ENCODE peak calls at places on chromosome 4, in four cellular contexts. One of them, this sample, is unnamed.

GRCh38 chr4:134636332-134637055 is 434.9 kb upstream of the PABPC4L start:
- DNase-seq in brain microvascular endothelial cell: no peak
- DNase-seq in HCT116: no peak
- DNase-seq in tibial nerve: no peak
- DNase-seq in this sample: no peak

GRCh38 chr4:65089666-65090065 is 580.6 kb downstream of the EPHA5 start:
- DNase-seq in brain microvascular endothelial cell: peak
- DNase-seq in HCT116: no peak
- DNase-seq in tibial nerve: no peak
- DNase-seq in this sample: no peak

GRCh38 chr4:26088433-26088928 is 174.5 kb downstream of the SMIM20 start:
- DNase-seq in brain microvascular endothelial cell: peak
- DNase-seq in HCT116: no peak
- DNase-seq in tibial nerve: peak
- DNase-seq in this sample: no peak

GRCh38 chr4:156968479-156968984 is 3.1 kb downstream of the PDGFC start:
- DNase-seq in brain microvascular endothelial cell: peak
- DNase-seq in HCT116: peak
- DNase-seq in tibial nerve: peak
- DNase-seq in this sample: peak

GRCh38 chr4:26237916-26238315 is 82.9 kb upstream of the RBPJ start:
- DNase-seq in brain microvascular endothelial cell: no peak
- DNase-seq in HCT116: no peak
- DNase-seq in tibial nerve: no peak
- DNase-seq in this sample: no peak

GRCh38 chr4:124632439-124632838 is 80.1 kb downstream of the ANKRD50 start:
- DNase-seq in brain microvascular endothelial cell: no peak
- DNase-seq in HCT116: no peak
- DNase-seq in tibial nerve: no peak
- DNase-seq in this sample: no peak

GRCh38 chr4:174405923-174406322 is 116.4 kb downstream of the HPGD start:
- DNase-seq in brain microvascular endothelial cell: no peak
- DNase-seq in HCT116: no peak
- DNase-seq in tibial nerve: no peak
- DNase-seq in this sample: no peak

GRCh38 chr4:73378887-73379286 is 25.2 kb upstream of the ALB start:
- DNase-seq in brain microvascular endothelial cell: no peak
- DNase-seq in HCT116: no peak
- DNase-seq in tibial nerve: no peak
- DNase-seq in this sample: no peak

GRCh38 chr4:155566241-155566823 is 100.3 kb upstream of the GUCY1A1 start:
- DNase-seq in brain microvascular endothelial cell: no peak
- DNase-seq in HCT116: no peak
- DNase-seq in tibial nerve: no peak
- DNase-seq in this sample: no peak

GRCh38 chr4:153684182-153685073 is at the start of gene TLR2:
- DNase-seq in brain microvascular endothelial cell: no peak
- DNase-seq in HCT116: no peak
- DNase-seq in tibial nerve: peak
- DNase-seq in this sample: peak

GRCh38 chr4:124265701-124266100 is 446.8 kb downstream of the ANKRD50 start:
- DNase-seq in brain microvascular endothelial cell: no peak
- DNase-seq in HCT116: no peak
- DNase-seq in tibial nerve: no peak
- DNase-seq in this sample: no peak

GRCh38 chr4:77699731-77700210 is 94.2 kb downstream of the CXCL13 start:
- DNase-seq in brain microvascular endothelial cell: peak
- DNase-seq in HCT116: no peak
- DNase-seq in tibial nerve: no peak
- DNase-seq in this sample: no peak

GRCh38 chr4:147044241-147044640 is 98.6 kb upstream of the TTC29 start:
- DNase-seq in brain microvascular endothelial cell: no peak
- DNase-seq in HCT116: no peak
- DNase-seq in tibial nerve: no peak
- DNase-seq in this sample: no peak

GRCh38 chr4:144703494-144703893 is 57.5 kb downstream of the HHIP start:
- DNase-seq in brain microvascular endothelial cell: no peak
- DNase-seq in HCT116: no peak
- DNase-seq in tibial nerve: no peak
- DNase-seq in this sample: no peak

GRCh38 chr4:39699676-39700409 is 1.9 kb downstream of the UBE2K start:
- DNase-seq in brain microvascular endothelial cell: no peak
- DNase-seq in HCT116: no peak
- DNase-seq in tibial nerve: no peak
- DNase-seq in this sample: no peak
- H3K4me3 ChIP-seq in brain microvascular endothelial cell: peak
- H3K4me3 ChIP-seq in HCT116: peak
- H3K4me3 ChIP-seq in tibial nerve: peak
- H3K4me3 ChIP-seq in this sample: peak

DNA sequence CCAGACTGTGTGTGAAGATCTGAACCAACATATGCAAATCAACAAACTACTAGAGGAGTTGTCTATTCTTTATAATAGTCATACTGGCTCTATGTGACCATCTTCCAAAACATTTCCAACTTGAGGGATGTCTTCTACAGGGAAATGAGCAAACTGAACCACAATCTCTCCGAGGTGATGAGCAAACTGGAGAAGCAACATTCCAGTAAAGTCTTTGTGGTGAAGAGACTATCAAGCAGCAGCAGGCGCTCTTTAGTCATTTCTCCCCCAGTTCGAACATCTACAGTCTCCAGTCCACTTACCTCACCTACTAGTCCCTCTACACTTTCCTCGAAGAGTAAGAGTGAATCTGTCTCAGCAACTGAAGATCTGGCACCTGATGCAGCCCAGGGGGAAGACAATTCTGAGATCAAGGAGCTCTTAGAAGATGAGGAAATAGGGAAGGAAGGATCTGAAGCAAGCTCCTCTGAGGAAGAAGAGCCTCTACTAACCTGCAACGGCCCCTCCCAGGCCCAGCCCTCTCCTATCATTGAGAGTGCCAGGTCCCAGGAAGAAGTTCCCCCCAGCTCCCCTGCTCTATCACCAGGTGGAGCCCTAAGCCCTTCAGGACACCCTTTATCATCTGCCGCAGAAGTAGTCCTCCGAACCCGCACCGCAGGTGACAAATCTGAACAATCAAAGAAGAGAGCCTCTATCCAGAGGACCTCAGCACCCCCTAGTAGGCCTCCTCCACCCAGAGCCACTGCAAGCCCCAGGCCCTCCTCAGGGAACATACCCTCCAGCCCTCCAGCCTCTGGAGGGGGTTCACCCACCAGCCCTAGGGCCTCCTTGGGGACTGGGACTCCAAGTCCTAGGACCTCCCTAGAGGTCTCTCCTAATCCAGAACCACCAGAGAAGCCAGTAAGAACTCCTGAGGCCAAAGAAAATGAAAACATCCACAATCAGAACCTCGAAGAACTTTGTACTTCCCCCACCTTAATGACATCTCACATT is 98.1 kb downstream of the HNRNPD start:
- DNase-seq in brain microvascular endothelial cell: no peak
- DNase-seq in HCT116: no peak
- DNase-seq in tibial nerve: no peak
- DNase-seq in this sample: no peak
- TF ChIP-seq CTCF in brain microvascular endothelial cell: no peak
- TF ChIP-seq CTCF in HCT116: peak
- TF ChIP-seq CTCF in tibial nerve: no peak
- TF ChIP-seq CTCF in this sample: no peak

GRCh38 chr4:167987285-167987684 is 105.1 kb upstream of the ANXA10 start:
- DNase-seq in brain microvascular endothelial cell: no peak
- DNase-seq in HCT116: no peak
- DNase-seq in tibial nerve: no peak
- DNase-seq in this sample: no peak
- H3K27ac ChIP-seq in brain microvascular endothelial cell: no peak
- H3K27ac ChIP-seq in HCT116: no peak
- H3K27ac ChIP-seq in tibial nerve: no peak
- H3K27ac ChIP-seq in this sample: no peak

GRCh38 chr4:184860018-184860530 is 34.3 kb upstream of the ACSL1 start:
- DNase-seq in brain microvascular endothelial cell: no peak
- DNase-seq in HCT116: no peak
- DNase-seq in tibial nerve: no peak
- DNase-seq in this sample: no peak
- H3K4me3 ChIP-seq in brain microvascular endothelial cell: no peak
- H3K4me3 ChIP-seq in HCT116: no peak
- H3K4me3 ChIP-seq in tibial nerve: no peak
- H3K4me3 ChIP-seq in this sample: no peak

GRCh38 chr4:40112393-40112792 is 55.7 kb downstream of the N4BP2 start:
- DNase-seq in brain microvascular endothelial cell: no peak
- DNase-seq in HCT116: no peak
- DNase-seq in tibial nerve: no peak
- DNase-seq in this sample: no peak
- TF ChIP-seq CTCF in brain microvascular endothelial cell: no peak
- TF ChIP-seq CTCF in HCT116: no peak
- TF ChIP-seq CTCF in tibial nerve: no peak
- TF ChIP-seq CTCF in this sample: no peak